ENCODE peak calls at places on chromosomes 1 and 21, in nine cellular contexts. B, A, R, G, Q, Y, X, U and M are unnamed samples.

GRCh38 chr1:13806108-13806507 is 106.1 kb downstream of the PRDM2 start:
- DNase-seq in A (no peak), R (no peak), U (no peak), X (no peak), Y (no peak), Q (no peak), B (no peak), G (no peak), M (no peak)

GRCh38 chr1:29639741-29640427 is 403.6 kb downstream of the PTPRU start:
- DNase-seq in A (peak), Q (no peak), Y (peak), B (peak), U (no peak), G (peak), X (no peak), R (peak), M (no peak)

GRCh38 chr1:195202271-195202670 is 1406.0 kb downstream of the KCNT2 start:
- DNase-seq in Y (no peak), B (no peak), R (no peak), G (no peak), A (peak), U (no peak), Q (no peak), X (no peak), M (no peak)

GRCh38 chr1:37951041-37951782 is 4.4 kb upstream of the INPP5B start:
- DNase-seq in U (no peak), B (no peak), Q (no peak), G (no peak), X (no peak), Y (no peak), R (no peak), A (no peak), M (no peak)

GRCh38 chr1:50348449-50349241 is 74.6 kb downstream of the DMRTA2 start:
- DNase-seq in Q (peak), X (peak), U (peak), B (peak), Y (peak), R (peak), G (peak), A (peak), M (peak)

GRCh38 chr1:191913234-191913948 is 244.9 kb upstream of the RGS18 start:
- DNase-seq in B (no peak), U (no peak), G (no peak), Q (no peak), R (no peak), A (peak), Y (no peak), X (no peak), M (no peak)

GRCh38 chr1:23098463-23099170 is 70.0 kb downstream of the LUZP1 start:
- DNase-seq in X (peak), R (peak), U (no peak), A (peak), G (peak), B (peak), Q (peak), Y (peak), M (no peak)

GRCh38 chr1:31376374-31377134 is 3.7 kb upstream of the FABP3 start:
- DNase-seq in X (no peak), R (peak), G (no peak), A (peak), B (peak), U (peak), Q (peak), Y (peak), M (no peak)

GRCh38 chr1:147167361-147167760 is 4.9 kb downstream of the PRKAB2 start:
- DNase-seq in R (no peak), Y (peak), Q (peak), X (no peak), G (no peak), B (peak), U (peak), A (peak), M (no peak)

GRCh38 chr1:108109295-108109973 is 90.7 kb downstream of the SLC25A24 start:
- DNase-seq in A (no peak), X (no peak), Y (no peak), Q (no peak), R (no peak), G (no peak), B (no peak), U (no peak), M (no peak)

GRCh38 chr1:10407201-10407600 is 8.3 kb downstream of the PGD start:
- DNase-seq in G (no peak), Q (no peak), U (no peak), B (no peak), Y (no peak), X (no peak), R (no peak), A (no peak), M (no peak)

GRCh38 chr1:226862900-226863299 is 7.5 kb upstream of the PSEN2 start:
- DNase-seq in R (no peak), X (no peak), U (no peak), A (peak), Q (no peak), G (no peak), B (peak), Y (peak), M (no peak)

GRCh38 chr21:18164933-18165332 is 79.7 kb upstream of the CHODL start:
- DNase-seq in X (no peak), G (no peak), U (no peak), Q (no peak), R (no peak), A (no peak), Y (no peak), B (no peak), M (no peak)

GRCh38 chr1:183454377-183454776 is 17.9 kb upstream of the SMG7 start:
- DNase-seq in Q (no peak), G (no peak), R (no peak), A (no peak), X (no peak), Y (peak), B (no peak), U (peak), M (no peak)

GRCh38 chr1:221776495-221777413 is 34.9 kb upstream of the DUSP10 start:
- DNase-seq in X (peak), U (no peak), A (no peak), B (no peak), Q (no peak), R (no peak), Y (no peak), G (no peak), M (no peak)

GRCh38 chr1:42922687-42923366 is 35.8 kb downstream of the SLC2A1 start:
- DNase-seq in G (peak), R (peak), Y (peak), A (peak), X (peak), U (peak), B (peak), Q (no peak), M (no peak)

GRCh38 chr1:78911956-78912880 is 94.3 kb downstream of the ADGRL4 start:
- DNase-seq in B (peak), A (no peak), Y (no peak), X (no peak), R (no peak), Q (no peak), U (no peak), G (no peak), M (no peak)

GRCh38 chr1:89050649-89051033 is 14.4 kb downstream of the GBP1 start:
- DNase-seq in X (no peak), R (no peak), Y (no peak), G (no peak), U (no peak), B (no peak), A (no peak), Q (no peak), M (no peak)

GRCh38 chr1:202281316-202282016 is 60.3 kb downstream of the UBE2T start:
- DNase-seq in U (no peak), R (no peak), G (no peak), B (peak), Q (no peak), X (no peak), A (peak), Y (no peak), M (no peak)

GRCh38 chr1:78536427-78536826 is 45.7 kb downstream of the PTGFR start:
- DNase-seq in Y (peak), Q (no peak), B (no peak), R (no peak), X (no peak), G (no peak), U (peak), A (peak), M (no peak)

GRCh38 chr21:41752231-41752681 is 14.6 kb downstream of the RIPK4 start:
- DNase-seq in Q (no peak), A (peak), R (no peak), G (no peak), Y (peak), U (peak), B (peak), X (no peak), M (no peak)

GRCh38 chr1:16980473-16981268 is at the start of gene MFAP2:
- DNase-seq in U (no peak), Q (no peak), X (no peak), G (peak), B (peak), R (peak), A (no peak), Y (peak), M (no peak)

GRCh38 chr21:45256021-45256911 is 31.4 kb downstream of the POFUT2 start:
- DNase-seq in R (peak), Y (no peak), X (no peak), B (no peak), A (no peak), Q (no peak), G (no peak), U (no peak), M (no peak)

GRCh38 chr1:34113887-34114286 is 51.1 kb downstream of the CSMD2 start:
- DNase-seq in U (no peak), Q (no peak), X (no peak), G (peak), A (no peak), R (peak), B (peak), Y (peak), M (peak)

GRCh38 chr21:34520769-34521508 is 8.9 kb upstream of the KCNE1 start:
- DNase-seq in Y (no peak), Q (no peak), G (no peak), X (no peak), R (no peak), U (no peak), A (no peak), B (no peak), M (no peak)

GRCh38 chr1:201218409-201218808 is 27.8 kb downstream of the IGFN1 start:
- DNase-seq in Y (no peak), G (no peak), R (peak), Q (no peak), X (no peak), U (no peak), A (no peak), B (no peak), M (no peak)

GRCh38 chr1:217211484-217211883 is 419.4 kb downstream of the GPATCH2 start:
- DNase-seq in A (no peak), Q (no peak), B (no peak), R (no peak), Y (no peak), U (no peak), G (no peak), X (peak), M (no peak)

GRCh38 chr1:185559684-185560310 is 174.4 kb upstream of the HMCN1 start:
- DNase-seq in A (peak), Y (peak), Q (peak), X (peak), R (peak), G (peak), B (peak), U (no peak), M (peak)
- TF ChIP-seq CTCF in A (peak), Y (peak), Q (peak), X (peak), R (peak), G (peak), B (peak), U (peak), M (peak)

GRCh38 chr1:46735708-46736324 is 16.9 kb upstream of the EFCAB14 start:
- DNase-seq in Q (no peak), X (peak), B (peak), A (peak), G (peak), R (peak), Y (peak), U (no peak), M (no peak)
- TF ChIP-seq CTCF in Q (peak), X (peak), B (peak), A (peak), G (no peak), R (peak), Y (peak), U (peak), M (peak)

GRCh38 chr1:87151500-87152421 is 176.9 kb upstream of the LMO4 start:
- DNase-seq in B (peak), R (peak), U (no peak), Q (peak), Y (no peak), X (peak), A (peak), G (peak), M (no peak)
- TF ChIP-seq CTCF in B (peak), R (peak), U (no peak), Q (peak), Y (no peak), X (peak), A (peak), G (peak), M (no peak)

GRCh38 chr21:39115659-39116235 is 67.5 kb downstream of the PSMG1 start:
- DNase-seq in Y (no peak), U (no peak), Q (no peak), A (no peak), B (no peak), R (no peak), G (no peak), X (no peak), M (no peak)
- TF ChIP-seq CTCF in Y (no peak), U (no peak), Q (no peak), A (no peak), B (no peak), R (no peak), G (no peak), X (no peak), M (no peak)

DNA sequence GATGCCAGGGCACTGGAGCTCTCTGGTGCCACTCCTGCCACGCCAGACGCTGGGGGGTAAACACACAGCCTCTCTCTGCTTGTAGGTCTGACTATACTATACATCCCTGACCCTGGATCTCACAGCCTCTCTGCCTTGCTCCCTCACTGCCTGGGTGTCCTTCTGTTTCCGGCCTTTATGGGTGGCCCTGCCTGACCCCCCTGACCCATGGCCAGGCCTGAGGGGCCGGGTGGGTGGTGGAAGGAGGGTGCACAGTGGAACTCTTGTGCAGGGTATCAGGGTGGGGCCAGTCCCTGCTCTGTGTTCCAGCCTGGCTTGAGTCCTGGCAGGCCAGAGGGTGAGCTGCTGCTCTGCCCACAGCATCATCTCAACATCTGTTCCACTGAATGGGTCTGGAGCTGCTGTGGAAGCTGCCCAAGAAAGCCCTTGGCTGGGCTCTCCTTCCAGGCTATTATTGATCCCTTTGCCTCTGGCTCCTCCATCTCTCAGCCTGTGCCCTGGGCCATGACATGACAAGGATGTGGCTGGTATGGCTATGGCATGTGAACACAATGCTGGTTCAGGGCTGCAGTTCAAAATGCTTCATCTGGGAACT is 17.2 kb upstream of the SYNC start:
- DNase-seq in R (no peak), X (no peak), Y (no peak), A (no peak), B (no peak), G (no peak), Q (no peak), U (no peak), M (no peak)
- TF ChIP-seq CTCF in R (no peak), X (no peak), Y (no peak), A (no peak), B (no peak), G (no peak), Q (no peak), U (no peak), M (no peak)

DNA sequence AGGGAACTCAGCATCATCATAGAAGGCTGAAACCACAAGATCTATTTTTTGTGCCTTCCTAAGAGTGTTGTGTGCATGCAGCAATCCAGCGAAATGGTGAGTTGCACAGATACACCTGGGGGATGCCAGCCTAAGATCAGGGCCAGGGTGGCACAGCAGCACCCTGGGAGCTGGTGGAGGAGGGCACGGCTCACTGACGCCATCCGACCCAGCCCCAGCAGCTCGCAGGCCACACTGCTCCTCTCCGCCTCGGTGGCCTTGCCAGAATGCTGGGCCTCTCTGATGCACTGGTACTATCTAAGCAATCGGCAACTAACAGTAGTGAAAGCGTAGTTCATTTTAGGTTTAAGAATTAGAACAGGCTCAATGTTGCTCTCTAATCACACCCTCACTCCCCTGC is 37.8 kb downstream of the CAPZB start:
- DNase-seq in B (no peak), G (no peak), A (no peak), Y (no peak), U (no peak), Q (no peak), X (no peak), R (no peak), M (no peak)
- TF ChIP-seq CTCF in B (no peak), G (no peak), A (no peak), Y (no peak), U (no peak), Q (no peak), X (no peak), R (no peak), M (no peak)

GRCh38 chr1:2978691-2979190 is 42.5 kb upstream of the ACTRT2 start:
- DNase-seq in R (no peak), X (no peak), A (no peak), B (no peak), U (no peak), Q (no peak), Y (no peak), G (no peak), M (no peak)

GRCh38 chr1:2977886-2978611 is 43.2 kb upstream of the ACTRT2 start:
- DNase-seq in A (no peak), Y (no peak), G (no peak), Q (no peak), B (no peak), R (peak), U (no peak), X (no peak), M (no peak)

GRCh38 chr1:2980849-2981248 is 40.4 kb upstream of the ACTRT2 start:
- DNase-seq in X (no peak), B (no peak), Y (no peak), A (no peak), R (no peak), Q (no peak), G (no peak), U (no peak), M (no peak)

GRCh38 chr1:2980073-2980791 is 41.0 kb upstream of the ACTRT2 start:
- DNase-seq in X (no peak), G (no peak), A (no peak), U (no peak), Y (no peak), Q (no peak), B (no peak), R (no peak), M (no peak)

DNA sequence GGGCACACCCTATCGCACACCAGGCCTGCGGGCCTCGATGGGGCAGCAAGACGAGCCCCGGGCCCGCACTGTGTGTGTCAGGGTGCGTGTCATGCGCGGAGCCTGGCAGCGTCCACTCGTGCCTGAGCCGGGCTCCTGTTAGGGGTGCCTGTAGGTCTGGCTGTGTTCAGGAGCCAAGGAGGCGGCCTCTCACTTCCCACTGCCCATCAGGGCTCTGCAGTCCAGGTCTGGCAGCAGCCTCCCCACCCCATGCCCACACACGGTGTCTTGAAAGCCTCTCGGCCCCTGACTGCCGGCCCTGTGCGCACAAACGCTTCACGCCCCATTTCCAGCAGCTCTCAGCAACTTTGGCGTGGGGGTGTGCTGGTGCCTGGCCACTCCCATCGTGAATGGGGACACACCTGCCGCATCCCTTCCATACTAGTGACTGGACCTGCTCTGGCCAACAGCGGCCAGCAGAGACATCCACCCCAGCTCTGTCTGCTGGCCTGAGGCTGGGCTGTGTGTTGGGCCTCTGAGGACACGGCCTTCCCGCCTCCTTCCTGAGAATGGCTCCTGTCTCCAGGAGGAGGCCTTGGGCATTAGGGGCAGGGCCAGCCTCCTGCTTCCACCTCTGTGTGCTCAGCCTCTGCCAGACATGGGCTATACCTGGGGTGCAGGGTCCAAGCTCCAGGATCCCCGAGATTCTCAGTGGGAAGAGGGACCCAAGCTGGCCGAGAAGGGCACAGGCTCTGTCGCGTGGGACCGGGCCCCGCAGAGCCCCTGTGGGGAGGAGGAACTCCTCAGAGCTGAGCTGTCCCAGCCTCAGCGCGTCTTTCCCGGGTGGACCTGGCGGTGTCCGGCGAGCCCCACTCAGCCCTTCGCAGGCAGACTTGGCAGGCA is 41.8 kb upstream of the ACTRT2 start:
- DNase-seq in Q (no peak), G (no peak), A (no peak), U (no peak), R (no peak), X (no peak), B (no peak), Y (no peak), M (no peak)
- TF ChIP-seq CTCF in Q (no peak), G (no peak), A (no peak), U (no peak), R (no peak), X (no peak), B (no peak), Y (no peak), M (no peak)

DNA sequence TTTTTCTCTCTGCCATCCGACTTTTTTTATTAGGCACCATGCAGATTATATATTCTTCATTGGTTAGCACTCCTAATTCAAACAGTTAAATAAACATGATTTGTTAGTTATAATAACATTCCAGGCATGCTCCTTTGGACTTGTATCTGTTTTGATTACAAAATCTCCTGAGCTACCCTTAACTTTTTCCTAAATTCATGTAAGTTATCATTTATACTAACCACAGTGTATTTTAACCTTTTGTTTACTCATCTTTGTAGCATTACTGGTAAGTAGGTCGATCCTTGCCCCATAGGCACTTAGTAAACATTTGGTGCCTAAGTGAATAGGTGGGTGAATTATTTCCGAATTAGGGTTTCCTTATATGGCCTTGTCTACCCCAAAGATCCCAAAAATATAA is 43.8 kb downstream of the MIER1 start:
- DNase-seq in B (no peak), Y (no peak), R (no peak), A (peak), X (no peak), U (no peak), Q (no peak), G (no peak), M (no peak)
- TF ChIP-seq CTCF in B (no peak), Y (no peak), R (no peak), A (no peak), X (no peak), U (no peak), Q (no peak), G (no peak), M (no peak)